ENCODE peak calls at places on chromosomes 12 and 14, in ten cellular contexts. W is HCEC 1CT; D is activated B cell treated with CpG ODN at 0.5 μM for 24 hours; G is transverse colon; N is stimulated activated CD4-positive, alpha-beta T cell treated with anti-CD3 and anti-CD28 coated beads, TNF-alpha, amount 100 ng/mL, for 24 hours; U is myocyte; K is T-helper 2 cell; V is iris pigment epithelial cell; T is fibroblast of lung; I is progenitor cell of endocrine pancreas. O is an unnamed sample.

GRCh38 chr14:50018236-50019210 is 97.8 kb downstream of the VCPKMT start:
- DNase-seq in W (no peak), D (no peak), G (peak), N (no peak), U (no peak), K (no peak), V (peak), T (peak), I (no peak), O (no peak)

GRCh38 chr12:20832911-20833310 is 22.4 kb downstream of the SLCO1B3 start:
- DNase-seq in W (no peak), D (no peak), G (no peak), N (no peak), U (no peak), K (no peak), V (no peak), T (no peak), I (no peak), O (no peak)

GRCh38 chr12:122023339-122024131 is 1.9 kb downstream of the BCL7A start:
- DNase-seq in W (peak), D (peak), G (peak), N (peak), U (peak), K (no peak), V (peak), T (peak), I (peak), O (peak)

GRCh38 chr12:40261937-40262336 is 37.1 kb downstream of the LRRK2 start:
- DNase-seq in W (no peak), D (no peak), G (no peak), N (no peak), U (no peak), K (no peak), V (no peak), T (no peak), I (no peak), O (no peak)

GRCh38 chr12:74317078-74317581 is 220.5 kb upstream of the ATXN7L3B start:
- DNase-seq in W (no peak), D (no peak), G (no peak), N (no peak), U (peak), K (no peak), V (peak), T (peak), I (no peak), O (peak)

GRCh38 chr12:113860950-113861349 is 105.2 kb downstream of the RBM19 start:
- DNase-seq in W (peak), D (no peak), G (no peak), N (no peak), U (peak), K (no peak), V (peak), T (peak), I (no peak), O (no peak)

GRCh38 chr14:102580552-102581110 is 11.8 kb upstream of the RCOR1 start:
- DNase-seq in W (no peak), D (no peak), G (no peak), N (no peak), U (no peak), K (no peak), V (no peak), T (no peak), I (no peak), O (no peak)

GRCh38 chr12:30795660-30796507 is 41.1 kb upstream of the CAPRIN2 start:
- DNase-seq in W (peak), D (peak), G (peak), N (peak), U (peak), K (no peak), V (peak), T (peak), I (peak), O (peak)

GRCh38 chr12:66668311-66668710 is 10.6 kb downstream of the GRIP1 start:
- DNase-seq in W (no peak), D (no peak), G (no peak), N (no peak), U (no peak), K (no peak), V (peak), T (peak), I (no peak), O (peak)

GRCh38 chr12:58087428-58088117 is 146.2 kb downstream of the ATP23 start:
- DNase-seq in W (no peak), D (no peak), G (no peak), N (no peak), U (no peak), K (no peak), V (no peak), T (no peak), I (no peak), O (no peak)

GRCh38 chr14:100155049-100155621 is 4.3 kb downstream of the DEGS2 start:
- DNase-seq in W (no peak), D (no peak), G (peak), N (peak), U (no peak), K (no peak), V (peak), T (no peak), I (peak), O (peak)

GRCh38 chr12:106174876-106175275 is 36.1 kb upstream of the NUAK1 start:
- DNase-seq in W (no peak), D (no peak), G (no peak), N (no peak), U (no peak), K (no peak), V (no peak), T (peak), I (no peak), O (no peak)

GRCh38 chr12:30286345-30286926 is 409.2 kb downstream of the IPO8 start:
- DNase-seq in W (peak), D (no peak), G (no peak), N (no peak), U (peak), K (no peak), V (peak), T (peak), I (no peak), O (no peak)

GRCh38 chr14:37580146-37580545 is 14.9 kb downstream of the FOXA1 start:
- DNase-seq in W (peak), D (no peak), G (no peak), N (no peak), U (no peak), K (no peak), V (peak), T (no peak), I (no peak), O (no peak)

GRCh38 chr14:101454229-101454628 is 107.1 kb upstream of the DIO3 start:
- DNase-seq in W (no peak), D (no peak), G (no peak), N (no peak), U (no peak), K (no peak), V (no peak), T (no peak), I (no peak), O (no peak)

GRCh38 chr12:92080390-92081285 is 65.0 kb downstream of the BTG1 start:
- DNase-seq in W (peak), D (no peak), G (no peak), N (no peak), U (peak), K (no peak), V (peak), T (peak), I (no peak), O (no peak)

GRCh38 chr14:104187121-104187889 is 48.9 kb downstream of the KIF26A start:
- DNase-seq in W (no peak), D (no peak), G (no peak), N (no peak), U (peak), K (no peak), V (no peak), T (no peak), I (no peak), O (no peak)

GRCh38 chr12:51823875-51824565 is 24.5 kb downstream of the FIGNL2 start:
- DNase-seq in W (peak), D (no peak), G (peak), N (peak), U (peak), K (no peak), V (peak), T (peak), I (no peak), O (peak)

GRCh38 chr14:91048676-91049075 is 11.8 kb downstream of the RPS6KA5 start:
- DNase-seq in W (no peak), D (no peak), G (no peak), N (no peak), U (no peak), K (no peak), V (no peak), T (no peak), I (no peak), O (no peak)

O was measured in thyroid gland.